ENCODE peak calls at places on chromosomes 2 and 18, in six cellular contexts. S is heart right ventricle, R is neural crest cell, D is breast epithelium, I is nephron progenitor cell, M is spleen. Q is an unnamed sample.

GRCh38 chr2:64932327-64933216 is 56.6 kb upstream of the SLC1A4 start:
- DNase-seq in S (no peak), R (no peak), M (no peak), D (no peak), I (no peak), Q (no peak)

GRCh38 chr18:57780318-57781127 is 22.6 kb downstream of the ATP8B1 start:
- DNase-seq in I (no peak), R (no peak), D (no peak), M (no peak), S (no peak), Q (no peak)

GRCh38 chr2:174145827-174146226 is 102.5 kb downstream of the OLA1 start:
- DNase-seq in I (no peak), R (no peak), S (no peak), M (no peak), D (no peak), Q (no peak)

GRCh38 chr2:74278176-74278575 is 65.0 kb downstream of the SLC4A5 start:
- DNase-seq in M (no peak), R (no peak), S (no peak), D (no peak), I (no peak), Q (no peak)

GRCh38 chr2:43218221-43218549 is 8.2 kb downstream of the ZFP36L2 start:
- DNase-seq in R (no peak), M (no peak), D (no peak), S (no peak), I (no peak), Q (no peak)

GRCh38 chr2:104408266-104408665 is 445.6 kb upstream of the POU3F3 start:
- DNase-seq in M (no peak), R (no peak), D (no peak), S (no peak), I (peak), Q (no peak)

GRCh38 chr2:218691234-218691633 is 19.3 kb downstream of the STK36 start:
- DNase-seq in S (no peak), D (no peak), R (no peak), M (no peak), I (no peak), Q (no peak)

GRCh38 chr2:66790651-66791181 is 355.8 kb downstream of the MEIS1 start:
- DNase-seq in M (no peak), I (no peak), S (no peak), R (no peak), D (no peak), Q (no peak)

GRCh38 chr2:8767324-8767723 is 70.1 kb downstream of the KIDINS220 start:
- DNase-seq in S (no peak), M (no peak), I (no peak), R (no peak), D (no peak), Q (no peak)

GRCh38 chr2:173264603-173265366 is 89.9 kb upstream of the CDCA7 start:
- DNase-seq in R (no peak), S (no peak), M (peak), D (no peak), I (no peak), Q (peak)

GRCh38 chr2:9623151-9623550 is 7.6 kb downstream of the YWHAQ start:
- DNase-seq in M (no peak), I (no peak), D (no peak), S (no peak), R (no peak), Q (no peak)

GRCh38 chr2:142853912-142854311 is 23.6 kb upstream of the KYNU start:
- DNase-seq in R (no peak), S (no peak), D (no peak), I (no peak), M (no peak), Q (no peak)

GRCh38 chr2:200039847-200040246 is 84.5 kb downstream of the MAIP1 start:
- DNase-seq in I (no peak), D (no peak), S (no peak), M (no peak), R (no peak), Q (no peak)

GRCh38 chr18:354003-354402 is 86.2 kb upstream of the THOC1 start:
- DNase-seq in D (no peak), S (no peak), M (no peak), R (no peak), I (no peak), Q (no peak)

GRCh38 chr18:23998811-23999210 is 15.7 kb upstream of the TTC39C start:
- DNase-seq in R (no peak), S (no peak), D (no peak), M (no peak), I (no peak), Q (no peak)

GRCh38 chr2:140892429-140892828 is 1238.4 kb downstream of the LRP1B start:
- DNase-seq in I (no peak), R (no peak), D (no peak), S (no peak), M (no peak), Q (no peak)

GRCh38 chr2:33135645-33136044 is 188.9 kb downstream of the LTBP1 start:
- DNase-seq in I (no peak), D (no peak), S (no peak), R (no peak), M (no peak), Q (no peak)

GRCh38 chr18:63763831-63764600 is 11.2 kb upstream of the SERPINB7 start:
- DNase-seq in I (no peak), D (no peak), S (no peak), M (no peak), R (no peak), Q (no peak)

GRCh38 chr2:19682493-19682892 is 219.3 kb downstream of the TTC32 start:
- DNase-seq in S (no peak), M (no peak), I (no peak), R (no peak), D (no peak), Q (no peak)

GRCh38 chr2:11667194-11667593 is 2.8 kb downstream of the NTSR2 start:
- DNase-seq in D (no peak), S (no peak), M (no peak), I (no peak), R (no peak), Q (no peak)

GRCh38 chr2:149885946-149886345 is 298.4 kb upstream of the MMADHC start:
- DNase-seq in S (no peak), D (no peak), I (no peak), R (no peak), M (no peak), Q (no peak)

GRCh38 chr2:127086800-127087737 is 19.9 kb downstream of the BIN1 start:
- DNase-seq in S (peak), M (peak), R (peak), I (peak), D (no peak), Q (peak)

GRCh38 chr2:107687087-107687486 is 139.6 kb upstream of the RGPD4 start:
- DNase-seq in S (no peak), M (no peak), R (no peak), I (no peak), D (no peak), Q (no peak)

GRCh38 chr2:237128026-237128703 is 42.5 kb downstream of the COPS8 start:
- DNase-seq in I (peak), R (no peak), S (peak), D (peak), M (no peak), Q (peak)

GRCh38 chr2:72982219-72982618 is 64.9 kb downstream of the EMX1 start:
- DNase-seq in D (no peak), I (no peak), S (no peak), M (no peak), R (no peak), Q (no peak)

DNA sequence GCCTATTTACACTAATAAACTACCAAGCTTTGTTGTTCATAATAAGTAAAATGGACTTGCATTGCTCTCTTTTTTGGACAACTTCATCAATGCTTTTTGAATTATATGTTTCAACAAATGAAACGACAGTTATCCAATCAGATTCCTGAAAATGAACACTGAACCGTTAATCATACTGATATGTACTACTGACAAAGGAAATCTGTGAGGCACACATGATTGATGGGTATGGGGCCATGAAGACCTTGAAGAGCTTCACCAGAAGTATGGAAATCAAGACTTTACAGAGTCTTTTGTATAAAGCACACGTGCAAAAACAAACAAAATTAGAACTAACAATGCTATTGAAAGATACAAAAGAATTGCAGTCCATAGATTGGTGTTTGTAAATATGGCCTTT is 51.2 kb downstream of the HNMT start:
- DNase-seq in R (no peak), S (no peak), D (no peak), I (no peak), M (no peak), Q (no peak)
- TF ChIP-seq CTCF in R (no peak), S (no peak), D (no peak), I (no peak), M (no peak), Q (no peak)

GRCh38 chr18:75314606-75315005 is 104.0 kb downstream of the TSHZ1 start:
- DNase-seq in S (no peak), D (no peak), M (no peak), I (no peak), R (no peak), Q (peak)

GRCh38 chr18:75316826-75317225 is 106.2 kb downstream of the TSHZ1 start:
- DNase-seq in I (no peak), R (no peak), M (no peak), S (no peak), D (no peak), Q (no peak)

GRCh38 chr18:75317300-75317699 is 106.7 kb downstream of the TSHZ1 start:
- DNase-seq in D (no peak), S (no peak), I (no peak), M (no peak), R (no peak), Q (no peak)

GRCh38 chr18:75317723-75318122 is 107.1 kb downstream of the TSHZ1 start:
- DNase-seq in R (no peak), I (no peak), S (no peak), D (no peak), M (no peak), Q (no peak)

DNA sequence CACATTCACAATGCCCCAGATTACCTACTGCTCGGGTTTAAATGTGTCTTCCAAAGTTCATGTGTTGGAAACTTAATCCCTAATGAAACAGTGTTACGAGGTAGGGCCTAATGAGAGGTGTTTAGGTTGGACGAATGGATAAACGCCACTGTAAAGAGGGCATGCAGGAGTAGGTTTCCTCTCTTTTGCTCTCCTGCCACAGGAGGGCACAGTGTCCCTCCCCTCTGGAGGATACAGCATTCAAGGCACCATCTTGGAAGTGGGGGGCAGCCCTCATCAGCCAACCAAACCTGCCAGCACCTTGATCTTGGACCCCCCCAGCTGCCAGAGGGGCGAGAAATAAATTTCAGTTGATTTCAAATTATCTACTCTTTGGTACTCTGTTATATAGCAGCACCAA is 103.5 kb downstream of the TSHZ1 start:
- DNase-seq in D (no peak), R (no peak), I (no peak), S (no peak), M (no peak), Q (no peak)
- TF ChIP-seq CTCF in D (no peak), R (no peak), I (no peak), S (no peak), M (no peak), Q (no peak)

GRCh38 chr18:39839782-39840181 is 2115.3 kb upstream of the PIK3C3 start:
- DNase-seq in R (no peak), D (no peak), M (no peak), I (no peak), S (no peak), Q (no peak)

GRCh38 chr18:39843546-39843945 is 2111.5 kb upstream of the PIK3C3 start:
- DNase-seq in I (no peak), D (no peak), M (no peak), R (no peak), S (no peak), Q (no peak)

GRCh38 chr18:39842042-39842791 is 2112.8 kb upstream of the PIK3C3 start:
- DNase-seq in R (no peak), D (no peak), I (no peak), M (no peak), S (no peak), Q (no peak)

GRCh38 chr18:39840406-39840805 is 2114.6 kb upstream of the PIK3C3 start:
- DNase-seq in D (no peak), S (no peak), R (no peak), I (no peak), M (no peak), Q (no peak)

GRCh38 chr18:39841133-39842041 is 2113.6 kb upstream of the PIK3C3 start:
- DNase-seq in M (peak), R (peak), I (peak), D (peak), S (peak), Q (peak)
- TF ChIP-seq CTCF in M (no peak), R (peak), I (peak), D (no peak), S (no peak), Q (no peak)

GRCh38 chr2:15874311-15874710 is 66.0 kb upstream of the MYCN start:
- DNase-seq in R (no peak), I (no peak), D (no peak), S (no peak), M (no peak), Q (no peak)
- TF ChIP-seq CTCF in R (no peak), I (no peak), D (no peak), S (no peak), M (no peak), Q (no peak)

GRCh38 chr18:26457195-26457594 is 91.2 kb downstream of the KCTD1 start:
- DNase-seq in D (no peak), S (no peak), I (no peak), R (no peak), M (no peak), Q (no peak)

GRCh38 chr18:26458526-26459232 is 89.7 kb downstream of the KCTD1 start:
- DNase-seq in M (no peak), D (no peak), R (no peak), S (no peak), I (no peak), Q (no peak)

GRCh38 chr18:26459340-26459739 is 89.0 kb downstream of the KCTD1 start:
- DNase-seq in I (no peak), D (no peak), M (no peak), R (no peak), S (no peak), Q (no peak)

GRCh38 chr18:26456070-26456491 is 92.3 kb downstream of the KCTD1 start:
- DNase-seq in I (no peak), R (no peak), D (no peak), S (no peak), M (no peak), Q (no peak)

GRCh38 chr18:26457611-26458350 is 90.6 kb downstream of the KCTD1 start:
- DNase-seq in R (no peak), S (no peak), I (peak), D (no peak), M (no peak), Q (no peak)
- TF ChIP-seq CTCF in R (peak), S (no peak), I (peak), D (no peak), M (no peak), Q (no peak)

DNA sequence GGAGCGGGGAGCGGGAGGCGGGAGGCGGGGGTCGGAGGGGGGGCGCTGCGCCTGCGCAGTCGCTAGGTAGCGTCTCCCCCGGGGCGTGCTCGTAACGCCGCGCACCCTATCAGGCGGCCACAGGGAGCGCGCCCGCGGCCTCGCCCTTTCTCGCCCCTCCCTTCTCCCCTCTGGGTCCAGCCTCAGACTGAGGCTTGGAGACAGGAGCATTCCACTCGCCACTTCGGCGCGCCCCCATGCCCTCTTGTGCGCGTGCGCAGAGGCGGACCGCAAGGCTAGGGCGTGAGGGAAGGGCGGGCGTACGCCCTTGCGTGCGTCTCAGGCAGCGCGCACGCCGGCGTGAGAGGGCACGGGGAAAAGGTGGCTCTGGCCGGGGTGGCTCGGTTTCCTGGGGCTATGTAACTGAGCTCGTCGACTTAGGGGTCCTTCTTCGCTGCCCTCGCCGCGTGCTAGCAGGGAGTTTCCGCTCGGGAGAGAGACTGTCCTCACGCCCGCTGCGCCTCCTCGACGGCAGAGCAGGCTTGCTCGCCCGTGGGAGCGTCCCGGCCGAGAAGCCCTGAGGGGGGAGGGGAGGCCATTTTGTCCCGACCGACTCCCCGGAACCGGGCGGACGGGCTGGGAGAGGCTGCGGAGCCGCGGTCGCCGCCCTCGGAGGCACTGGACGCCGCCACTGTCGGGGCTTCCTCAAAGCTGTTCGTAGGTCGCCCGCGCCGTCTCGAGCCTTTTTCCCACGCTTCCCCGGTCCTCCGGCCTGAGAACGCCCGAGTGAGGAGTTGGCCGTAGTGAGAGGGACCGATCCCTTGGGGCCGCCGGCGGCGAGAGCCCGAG is at the start of gene RAB10:
- DNase-seq in M (peak), D (peak), I (peak), S (peak), R (peak), Q (peak)
- TF ChIP-seq CTCF in M (no peak), D (no peak), I (no peak), S (no peak), R (no peak), Q (no peak)

DNA sequence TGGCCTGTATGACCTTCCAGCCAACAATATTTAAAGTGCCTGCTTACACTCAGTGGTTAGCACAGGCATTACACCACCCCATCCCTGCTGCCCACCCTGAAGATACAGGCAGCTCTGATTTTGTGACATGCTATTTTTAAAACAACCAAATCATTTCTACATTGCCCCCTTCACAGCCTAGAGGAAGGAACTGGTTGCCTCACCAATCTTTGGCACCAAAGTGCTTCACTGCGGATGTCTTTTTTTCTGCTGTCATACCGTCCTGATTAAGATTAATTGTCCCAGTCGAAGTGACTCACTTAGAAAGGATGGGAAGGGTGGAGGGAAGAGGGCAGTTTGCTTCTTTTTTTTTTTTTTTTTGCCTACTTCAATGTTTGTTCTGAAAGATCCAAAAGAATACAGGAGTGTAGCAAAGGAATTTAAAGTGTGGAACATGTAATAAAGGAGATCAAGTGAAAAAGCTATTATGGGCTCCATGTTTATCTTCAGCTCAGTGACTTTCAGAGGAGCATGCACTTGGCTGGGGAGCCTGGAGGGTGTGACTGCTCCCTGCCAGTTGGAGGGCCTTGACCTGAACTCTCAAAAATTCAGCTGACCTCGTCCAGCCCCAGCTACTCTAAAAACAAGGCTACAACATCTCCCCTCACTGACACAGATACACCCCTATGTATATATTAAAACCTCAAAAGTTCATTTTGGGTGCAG is 501.1 kb upstream of the TNP1 start:
- DNase-seq in R (no peak), D (no peak), M (no peak), I (peak), S (peak), Q (no peak)
- TF ChIP-seq CTCF in R (no peak), D (no peak), M (no peak), I (no peak), S (no peak), Q (no peak)

GRCh38 chr2:29317077-29317517 is 201.9 kb downstream of the CLIP4 start:
- DNase-seq in S (no peak), M (no peak), R (no peak), D (no peak), I (no peak), Q (no peak)
- TF ChIP-seq CTCF in S (no peak), M (no peak), R (no peak), D (no peak), I (no peak), Q (no peak)